ENCODE peak calls at places on chromosome 19, in five cellular contexts. C is GM23338, H is neural progenitor cell, O is PC-9, G is MM.1S. B is an unnamed sample.

GRCh38 chr19:12272980-12273901 is 21.4 kb downstream of the ZNF44 start:
- DNase-seq in H (no peak), C (no peak), O (no peak), G (no peak), B (no peak)

GRCh38 chr19:3697671-3698385 is 2.4 kb downstream of the PIP5K1C start:
- DNase-seq in G (no peak), C (no peak), H (no peak), O (no peak), B (no peak)

GRCh38 chr19:48950159-48950558 is 4.5 kb upstream of the BAX start:
- DNase-seq in G (no peak), O (no peak), H (no peak), C (no peak), B (no peak)

GRCh38 chr19:46107371-46107770 is 17.1 kb downstream of the IGFL3 start:
- DNase-seq in O (no peak), C (no peak), G (no peak), H (no peak), B (no peak)

GRCh38 chr19:10027158-10027997 is 14.1 kb downstream of the RDH8 start:
- DNase-seq in O (peak; percentile 84), C (peak; percentile 98), H (peak; percentile 97), G (peak; percentile 89), B (peak; percentile 98)

GRCh38 chr19:53908933-53909415 is at the start of gene CACNG7:
- DNase-seq in G (no peak), C (peak; percentile 83), H (peak; percentile 80), O (no peak), B (no peak)

GRCh38 chr19:15276620-15277019 is 44.4 kb upstream of the EPHX3 start:
- DNase-seq in C (no peak), G (no peak), O (no peak), H (no peak), B (no peak)

GRCh38 chr19:28427256-28428083 is 785.5 kb downstream of the UQCRFS1 start:
- DNase-seq in C (no peak), H (no peak), G (no peak), O (no peak), B (no peak)

GRCh38 chr19:12785431-12786011 is 5.8 kb upstream of the JUNB start:
- DNase-seq in G (no peak), H (no peak), O (peak; percentile 44), C (no peak), B (no peak)

GRCh38 chr19:39406656-39407393 is at the start of gene ZFP36:
- DNase-seq in H (peak; percentile 89), C (peak; percentile 83), O (peak; percentile 69), G (peak; percentile 81), B (peak; percentile 64)

GRCh38 chr19:15129856-15130580 is 22.8 kb downstream of the SYDE1 start:
- DNase-seq in C (no peak), O (peak; percentile 93), G (no peak), H (no peak), B (peak; percentile 92)

GRCh38 chr19:36081894-36082293 is 27.2 kb downstream of the WDR62 start:
- DNase-seq in O (no peak), H (no peak), G (no peak), C (no peak), B (no peak)

GRCh38 chr19:41944336-41944735 is 14.8 kb downstream of the RABAC1 start:
- DNase-seq in G (peak; percentile 28), C (no peak), O (no peak), H (no peak), B (no peak)

GRCh38 chr19:50331187-50332013 is 2.2 kb upstream of the KCNC3 start:
- DNase-seq in H (peak; percentile 64), C (peak; percentile 94), O (no peak), G (no peak), B (no peak)

GRCh38 chr19:50333737-50334617 is 4.8 kb upstream of the KCNC3 start:
- DNase-seq in G (no peak), H (peak; percentile 86), O (no peak), C (peak; percentile 50), B (peak; percentile 81)

GRCh38 chr19:50332014-50332263 is 2.8 kb upstream of the KCNC3 start:
- DNase-seq in G (no peak), H (no peak), O (no peak), C (no peak), B (no peak)

GRCh38 chr19:50333235-50333736 is 4.1 kb upstream of the KCNC3 start:
- DNase-seq in C (peak; percentile 96), O (peak; percentile 95), G (peak; percentile 91), H (peak; percentile 96), B (peak; percentile 96)

DNA sequence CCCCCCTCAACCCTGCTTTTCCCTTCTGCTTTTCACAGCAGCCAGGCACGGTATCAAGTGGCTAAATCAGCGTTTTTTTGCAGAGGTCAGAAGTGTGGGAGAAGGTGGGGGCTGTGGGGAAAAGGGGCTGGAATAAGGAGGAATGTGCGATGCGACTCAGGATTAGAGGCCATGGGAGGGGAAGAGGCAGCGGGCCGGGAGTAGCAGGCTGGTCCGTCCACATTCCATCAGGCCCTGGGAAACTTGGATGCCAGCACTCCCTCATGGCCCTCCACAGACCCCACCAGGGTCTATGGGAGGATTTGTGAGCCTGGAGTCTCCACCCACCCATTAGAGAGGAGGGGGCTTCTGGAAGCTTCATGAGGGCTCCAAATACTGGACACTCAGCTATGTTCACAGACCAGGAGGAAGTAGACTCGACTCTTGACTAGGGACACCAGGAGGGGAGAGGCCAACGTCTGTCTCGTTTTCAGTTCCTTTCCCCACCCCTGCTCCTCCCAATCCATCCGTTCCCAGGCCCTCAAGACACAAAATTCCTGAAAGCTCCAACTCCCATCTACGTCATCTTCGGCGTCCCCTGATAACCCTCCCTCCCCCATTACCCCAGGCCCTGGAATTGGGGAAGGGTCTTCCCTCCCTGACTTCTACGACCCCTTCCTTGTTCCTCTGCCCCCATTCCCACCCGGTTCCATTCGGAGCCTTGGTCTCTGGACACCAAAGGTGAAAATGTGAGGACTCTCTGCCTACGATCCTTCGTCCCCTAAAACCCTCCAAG is 3.3 kb upstream of the KCNC3 start:
- DNase-seq in G (no peak), H (peak; percentile 77), O (peak; percentile 74), C (peak; percentile 86), B (peak; percentile 20)
- TF ChIP-seq EZH2 in G (no peak), H (no peak), O (no peak), C (no peak), B (no peak)

GRCh38 chr19:23410155-23410554 is 14.9 kb upstream of the ZNF91 start:
- DNase-seq in G (no peak), H (no peak), O (no peak), C (no peak), B (no peak)

GRCh38 chr19:23407597-23407996 is 12.3 kb upstream of the ZNF91 start:
- DNase-seq in G (no peak), C (no peak), H (no peak), O (peak; percentile 55), B (no peak)

GRCh38 chr19:23404676-23405075 is 9.4 kb upstream of the ZNF91 start:
- DNase-seq in O (no peak), G (no peak), H (no peak), C (no peak), B (no peak)

GRCh38 chr19:23406716-23407115 is 11.4 kb upstream of the ZNF91 start:
- DNase-seq in O (no peak), H (no peak), G (no peak), C (no peak), B (no peak)

GRCh38 chr19:23409392-23410048 is 14.2 kb upstream of the ZNF91 start:
- DNase-seq in H (no peak), O (no peak), G (no peak), C (no peak), B (no peak)
- TF ChIP-seq CTCF in H (no peak), O (no peak), G (no peak), C (no peak), B (no peak)

DNA sequence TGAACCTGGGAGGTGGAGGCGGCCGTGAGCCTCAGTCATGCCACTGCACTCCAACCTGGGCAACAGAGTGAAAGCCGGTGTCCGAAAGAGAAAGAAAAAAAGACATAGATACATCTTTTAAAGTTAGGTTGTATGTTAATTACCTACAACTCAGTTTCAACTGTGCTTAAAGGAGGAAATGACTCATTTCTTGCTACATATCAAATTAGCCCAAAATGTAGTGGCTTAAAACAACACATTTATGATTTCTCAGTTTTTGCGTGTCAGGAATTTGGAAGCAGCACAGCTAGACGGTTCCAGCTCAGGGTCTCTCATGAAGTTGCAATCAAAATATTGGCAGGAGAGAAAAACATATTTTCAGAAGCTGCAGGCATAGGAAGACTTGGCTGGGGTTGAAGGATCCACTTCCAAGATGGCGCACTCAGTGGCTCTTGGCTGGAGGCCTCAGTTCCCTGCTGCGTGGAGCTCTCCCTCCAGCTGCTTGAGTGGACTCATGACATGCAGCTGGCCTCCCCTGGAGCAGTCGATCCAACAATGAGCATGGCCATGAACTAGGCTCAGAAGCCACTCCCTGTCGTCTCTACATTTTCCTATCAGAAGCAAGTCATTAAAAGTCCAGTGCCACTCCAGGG is 7.1 kb downstream of the LDLR start:
- DNase-seq in C (no peak), H (no peak), O (peak; percentile 58), G (peak; percentile 90), B (peak; percentile 35)
- H3F3A ChIP-seq in C (peaks cover 65% of the 10 kb centered on the region), H (peaks cover 13% of the 10 kb centered on the region), O (peaks cover 93% of the 10 kb centered on the region), G (peaks cover 54% of the 10 kb centered on the region), B (peaks cover 15% of the 10 kb centered on the region)

DNA sequence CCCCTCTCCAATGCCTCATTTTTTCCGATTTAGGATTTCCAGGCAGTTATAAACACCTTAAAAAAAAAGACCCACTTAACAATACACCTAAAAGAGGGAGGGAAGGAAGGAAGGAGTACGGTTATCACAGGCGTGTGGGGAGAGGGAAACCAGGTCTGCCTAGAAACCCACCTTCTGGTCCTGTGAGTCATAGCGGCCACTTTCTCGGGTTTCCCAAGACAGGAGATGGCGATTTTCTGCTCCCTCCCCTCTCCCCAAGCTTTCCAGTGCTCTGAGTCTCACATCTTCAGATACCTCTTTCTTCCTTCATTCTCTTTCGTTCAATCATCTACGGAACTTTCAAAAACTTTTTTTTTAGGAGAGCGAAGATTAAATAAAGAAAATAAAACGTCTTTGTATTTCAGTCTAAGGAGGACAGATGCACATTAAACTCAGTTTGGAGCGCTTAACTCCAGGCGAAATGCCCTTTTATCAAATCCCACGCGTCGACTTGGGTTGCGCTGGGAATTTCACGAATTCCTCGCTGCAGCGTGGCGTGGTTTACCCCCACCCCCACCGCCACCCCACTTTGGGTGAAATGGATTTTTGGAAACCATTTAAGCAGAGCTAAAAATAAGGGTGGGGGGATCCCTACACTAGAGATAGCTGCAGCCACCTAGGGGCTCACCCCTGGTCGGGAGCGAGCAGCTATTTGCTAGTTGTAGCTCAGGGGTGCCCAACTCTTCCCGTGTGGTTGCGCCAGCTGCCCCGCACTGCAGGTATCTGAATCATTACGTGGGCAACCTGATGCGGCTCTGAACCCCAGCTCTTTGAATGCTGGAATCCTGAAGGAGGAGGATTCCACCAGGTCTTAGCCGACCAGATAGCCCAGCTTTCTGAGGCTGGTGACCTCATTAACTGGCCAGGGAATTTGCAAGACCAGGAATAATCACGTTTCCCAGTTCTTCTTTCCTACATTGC is 6.4 kb upstream of the TSHZ3 start:
- DNase-seq in G (no peak), C (peak; percentile 95), O (no peak), H (peak; percentile 67), B (no peak)
- TF ChIP-seq EZH2 in G (no peak), C (peak; percentile 3), O (no peak), H (peak; percentile 38), B (no peak)

DNA sequence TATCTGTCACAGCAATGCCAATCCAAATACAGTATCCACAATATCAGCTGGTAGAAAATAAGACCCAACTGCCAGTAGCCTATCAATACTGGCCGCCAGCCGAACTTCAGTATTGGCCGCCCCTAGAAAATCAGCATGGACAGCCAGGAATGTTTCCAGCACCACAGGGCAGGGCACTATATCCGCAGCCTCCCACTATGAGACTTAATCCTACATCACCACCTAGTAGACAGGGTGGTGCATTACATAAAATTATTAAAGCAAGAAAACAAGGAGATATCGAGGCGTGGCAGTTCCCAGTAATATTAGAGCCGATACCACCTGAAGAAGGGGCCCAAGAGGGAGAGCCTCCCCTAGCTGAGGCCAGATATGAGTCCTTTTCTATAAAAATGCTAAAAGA is 111.3 kb downstream of the ZNF486 start:
- DNase-seq in O (peak; percentile 47), C (peak; percentile 90), H (peak; percentile 60), G (no peak), B (no peak)
- TF ChIP-seq CTCF in O (peak; percentile 93), C (peak; percentile 59), H (peak; percentile 61), G (no peak), B (no peak)

GRCh38 chr19:1258707-1259205 is 10.4 kb downstream of the MIDN start:
- DNase-seq in C (no peak), H (no peak), O (no peak), G (no peak), B (no peak)
- H3F3A ChIP-seq in C (peaks cover 73% of the 10 kb centered on the region), H (peaks cover 80% of the 10 kb centered on the region), O (peaks cover 67% of the 10 kb centered on the region), G (peaks cover 23% of the 10 kb centered on the region), B (peaks cover 14% of the 10 kb centered on the region)

B was measured in PC-3.